ENCODE peak calls at places on chromosomes 3 and 15, in five cellular contexts. H is right lobe of liver, R is psoas muscle, N is fibroblast of lung, X is uterus. O is an unnamed sample.
A peak's percentile ranks its signal among the peaks of the same experiment; 100 is the strongest.

GRCh38 chr3:78785004-78785403 is 982.8 kb downstream of the ROBO1 start:
- DNase-seq in X (no peak), R (no peak), H (no peak), N (no peak), O (no peak)

GRCh38 chr3:8416965-8417364 is 84.7 kb upstream of the LMCD1 start:
- DNase-seq in H (peak; percentile 58), R (peak; percentile 20), N (peak; percentile 22), X (peak; percentile 28), O (no peak)

GRCh38 chr3:183357564-183358079 is 70.8 kb downstream of the MCF2L2 start:
- DNase-seq in N (no peak), R (no peak), X (no peak), H (no peak), O (no peak)

GRCh38 chr15:48965972-48966371 is 2.3 kb upstream of the SHC4 start:
- DNase-seq in N (peak; percentile 72), R (no peak), X (no peak), H (no peak), O (no peak)

GRCh38 chr15:40477703-40478269 is 7.0 kb downstream of the CHST14 start:
- DNase-seq in R (no peak), N (no peak), X (no peak), H (no peak), O (no peak)

GRCh38 chr15:100338971-100339444 is 2.8 kb downstream of the ADAMTS17 start:
- DNase-seq in H (no peak), R (peak; percentile 49), X (peak; percentile 71), N (peak; percentile 48), O (peak; percentile 84)

GRCh38 chr3:71930056-71930991 is 145.4 kb upstream of the PROK2 start:
- DNase-seq in H (no peak), X (peak; percentile 53), N (peak; percentile 44), R (no peak), O (no peak)

GRCh38 chr3:186589856-186590579 is 19.5 kb downstream of the DNAJB11 start:
- DNase-seq in H (no peak), X (no peak), N (no peak), R (no peak), O (no peak)

GRCh38 chr15:77759896-77760592 is 127.3 kb upstream of the LINGO1 start:
- DNase-seq in X (no peak), N (no peak), R (no peak), H (no peak), O (no peak)

GRCh38 chr3:138042043-138042442 is 32.1 kb downstream of the CLDN18 start:
- DNase-seq in R (no peak), X (no peak), H (no peak), N (peak; percentile 59), O (no peak)

GRCh38 chr15:32105258-32106248 is 75.2 kb downstream of the CHRNA7 start:
- DNase-seq in H (no peak), X (no peak), N (no peak), R (no peak), O (no peak)

GRCh38 chr3:139982404-139982803 is 47.4 kb downstream of the CLSTN2 start:
- DNase-seq in X (no peak), N (no peak), R (no peak), H (no peak), O (no peak)

GRCh38 chr3:150035910-150036661 is 65.4 kb upstream of the PFN2 start:
- DNase-seq in X (no peak), R (no peak), N (no peak), H (no peak), O (no peak)

GRCh38 chr3:188937389-188937788 is 234.4 kb upstream of the TPRG1 start:
- DNase-seq in R (no peak), H (no peak), X (no peak), N (no peak), O (no peak)

GRCh38 chr3:157030712-157031111 is 129.2 kb downstream of the CCNL1 start:
- DNase-seq in R (no peak), N (no peak), H (no peak), X (no peak), O (no peak)

DNA sequence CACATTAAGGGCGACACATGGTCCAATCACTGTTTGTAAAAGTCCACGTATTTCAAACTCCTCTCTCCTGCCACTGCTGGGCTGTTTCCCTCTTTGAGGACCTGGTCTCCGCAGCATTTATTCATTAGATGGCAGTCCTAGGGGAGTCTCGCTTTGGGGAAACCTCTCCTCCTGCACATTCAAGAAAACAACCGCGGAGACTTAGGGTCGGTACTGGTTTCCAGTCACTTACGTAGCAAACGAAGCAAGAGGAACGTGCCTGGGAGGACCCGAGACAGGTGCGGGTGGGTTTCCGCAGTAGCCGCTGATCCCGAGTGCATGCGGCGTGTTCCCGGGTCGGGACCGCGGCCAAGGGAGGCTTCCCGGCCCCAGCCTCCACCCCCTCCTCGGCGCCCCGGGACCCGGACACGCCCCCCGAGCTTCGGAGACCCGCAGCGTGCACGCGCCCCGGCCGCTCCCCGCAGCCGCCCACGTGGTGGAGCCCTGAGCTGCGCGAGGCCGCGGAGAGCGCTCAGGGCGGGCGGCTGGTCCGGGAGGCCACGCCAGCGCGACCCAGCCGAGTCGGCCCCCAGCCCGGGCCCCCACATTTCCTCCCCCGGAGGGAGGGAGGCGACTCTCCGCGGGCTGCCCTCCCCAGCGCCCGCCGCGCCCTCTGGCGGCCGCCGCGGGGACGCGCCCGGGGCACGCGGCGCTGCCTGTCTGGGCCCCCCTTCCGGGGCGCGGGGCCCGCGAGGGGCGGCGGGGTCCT is 1.1 kb upstream of the IGF1R start:
- DNase-seq in H (peak; percentile 71), N (peak; percentile 64), R (peak; percentile 72), X (peak; percentile 79), O (no peak)
- TF ChIP-seq CTCF in H (peak; percentile 31), N (no peak), R (peak; percentile 82), X (peak; percentile 83), O (peak; percentile 28)

DNA sequence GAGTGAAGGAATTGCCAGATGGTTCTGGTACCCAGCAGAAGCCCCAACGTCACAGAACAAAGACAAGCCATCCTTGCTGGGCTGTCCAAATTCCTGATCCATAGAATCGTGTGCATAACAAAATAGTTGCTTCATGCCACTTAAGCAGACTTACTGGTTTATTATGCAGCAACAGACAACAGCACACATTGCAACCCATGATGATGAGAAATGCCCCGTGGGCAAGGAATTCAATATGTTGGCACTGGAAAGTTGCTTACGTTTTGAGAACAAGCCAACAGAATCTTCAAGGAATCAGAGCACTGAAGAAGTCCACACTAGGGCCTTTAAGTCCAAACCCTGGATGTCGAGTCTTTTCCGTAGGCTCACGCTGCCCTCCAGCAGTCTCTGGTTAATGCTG is 40.3 kb downstream of the CCR4 start:
- DNase-seq in X (no peak), H (no peak), N (no peak), R (no peak), O (no peak)
- H3K27ac ChIP-seq in X (no peak overlapping the region), H (no peak overlapping the region), N (no peak overlapping the region), R (no peak overlapping the region), O (no peak overlapping the region)

GRCh38 chr3:13624671-13625125 is 75.8 kb downstream of the FBLN2 start:
- DNase-seq in H (peak; percentile 39), R (no peak), N (no peak), X (no peak), O (no peak)

GRCh38 chr3:13624021-13624420 is 75.1 kb downstream of the FBLN2 start:
- DNase-seq in R (no peak), H (peak; percentile 19), N (no peak), X (no peak), O (no peak)

GRCh38 chr3:13622356-13622755 is 73.4 kb downstream of the FBLN2 start:
- DNase-seq in N (no peak), R (no peak), H (no peak), X (no peak), O (no peak)

GRCh38 chr3:13621381-13622221 is 72.7 kb downstream of the FBLN2 start:
- DNase-seq in R (no peak), X (no peak), N (peak; percentile 9), H (peak; percentile 54), O (no peak)

DNA sequence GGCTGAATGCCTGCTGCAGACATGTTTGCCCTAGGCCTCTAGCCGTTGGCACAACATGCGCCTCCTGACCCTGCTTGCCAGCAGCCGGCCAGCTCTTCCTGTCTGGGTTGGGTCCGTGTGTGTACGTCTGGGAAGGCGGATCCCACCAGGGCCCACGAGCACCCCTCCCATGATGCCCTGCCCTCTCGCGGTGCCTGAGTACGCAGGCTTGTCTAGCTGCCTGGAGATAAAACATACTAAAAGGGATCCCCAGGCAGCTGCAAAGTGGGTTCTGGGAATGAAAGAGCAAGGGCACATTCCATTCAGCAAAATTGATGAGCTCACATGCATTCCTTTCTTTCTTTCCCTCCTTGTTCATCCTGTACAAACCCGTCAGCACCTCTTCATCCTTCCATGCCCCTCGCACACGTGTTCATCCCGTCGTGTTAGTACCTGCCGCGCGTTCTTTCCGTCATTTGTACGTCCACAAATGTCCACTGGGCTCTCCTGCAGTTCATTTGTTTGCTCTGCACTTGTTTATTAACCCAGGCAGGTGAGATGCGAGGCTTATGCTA is 74.3 kb downstream of the FBLN2 start:
- DNase-seq in X (no peak), N (no peak), R (no peak), H (peak; percentile 46), O (no peak)
- TF ChIP-seq CTCF in X (no peak), N (no peak), R (no peak), H (no peak), O (no peak)

GRCh38 chr3:30228302-30228631 is 378.1 kb upstream of the TGFBR2 start:
- DNase-seq in H (no peak), N (no peak), R (no peak), X (no peak), O (no peak)

GRCh38 chr3:30232546-30232945 is 373.9 kb upstream of the TGFBR2 start:
- DNase-seq in R (no peak), X (no peak), H (no peak), N (no peak), O (no peak)

GRCh38 chr3:30232142-30232541 is 374.3 kb upstream of the TGFBR2 start:
- DNase-seq in N (peak; percentile 88), R (no peak), H (no peak), X (peak; percentile 23), O (no peak)

GRCh38 chr3:30233924-30234666 is 372.3 kb upstream of the TGFBR2 start:
- DNase-seq in N (peak; percentile 30), R (no peak), X (no peak), H (no peak), O (no peak)

GRCh38 chr3:30231277-30232141 is 374.9 kb upstream of the TGFBR2 start:
- DNase-seq in X (no peak), H (no peak), N (peak; percentile 66), R (no peak), O (no peak)
- H3K27ac ChIP-seq in X (peak overlapping the region; percentile 73), H (peak overlapping the region; percentile 49), N (no peak overlapping the region), R (peak overlapping the region; percentile 20), O (peak overlapping the region; percentile 30)

GRCh38 chr3:10447110-10447509 is 58.3 kb downstream of the ATP2B2 start:
- DNase-seq in N (no peak), R (no peak), H (no peak), X (no peak), O (no peak)

GRCh38 chr3:10447527-10448260 is 57.7 kb downstream of the ATP2B2 start:
- DNase-seq in R (no peak), X (no peak), H (no peak), N (no peak), O (no peak)

GRCh38 chr3:10444511-10444910 is 60.9 kb downstream of the ATP2B2 start:
- DNase-seq in H (no peak), N (no peak), X (no peak), R (no peak), O (no peak)

GRCh38 chr3:10443791-10444429 is 61.5 kb downstream of the ATP2B2 start:
- DNase-seq in X (no peak), R (no peak), N (no peak), H (no peak), O (no peak)

GRCh38 chr3:10445561-10445960 is 59.8 kb downstream of the ATP2B2 start:
- DNase-seq in H (no peak), R (no peak), N (no peak), X (no peak), O (no peak)
- TF ChIP-seq CTCF in H (no peak), R (no peak), N (no peak), X (no peak), O (no peak)